ENCODE peak calls at places on chromosomes 11 and 22, in nine cellular contexts. Q, R, J, O, A, I, V, T and K are unnamed samples.

GRCh38 chr22:22348127-22348814 is 103.7 kb downstream of the VPREB1 start:
- DNase-seq in Q (no peak), R (peak), J (peak), O (no peak), A (no peak), I (peak), V (no peak), T (no peak), K (peak)

GRCh38 chr11:71286701-71287643 is 34.6 kb upstream of the SHANK2 start:
- DNase-seq in Q (peak), R (peak), J (no peak), O (peak), A (no peak), I (peak), V (peak), T (peak), K (peak)

GRCh38 chr11:13669544-13670488 is 1.3 kb downstream of the FAR1 start:
- DNase-seq in Q (no peak), R (peak), J (no peak), O (no peak), A (no peak), I (peak), V (no peak), T (peak), K (peak)

GRCh38 chr22:23137905-23138520 is 3.8 kb downstream of the RSPH14 start:
- DNase-seq in Q (no peak), R (peak), J (peak), O (no peak), A (no peak), I (peak), V (no peak), T (no peak), K (peak)

GRCh38 chr11:79480864-79481263 is 40.0 kb upstream of the TENM4 start:
- DNase-seq in Q (no peak), R (no peak), J (no peak), O (no peak), A (no peak), I (no peak), V (no peak), T (no peak), K (no peak)

GRCh38 chr11:1195690-1196515 is 27.0 kb upstream of the MUC5B start:
- DNase-seq in Q (no peak), R (no peak), J (no peak), O (no peak), A (no peak), I (no peak), V (no peak), T (no peak), K (no peak)

GRCh38 chr11:96199563-96200025 is 143.4 kb downstream of the MAML2 start:
- DNase-seq in Q (no peak), R (peak), J (no peak), O (peak), A (no peak), I (peak), V (peak), T (peak), K (peak)

GRCh38 chr11:7450836-7451235 is 34.5 kb upstream of the OLFML1 start:
- DNase-seq in Q (no peak), R (no peak), J (no peak), O (no peak), A (no peak), I (peak), V (no peak), T (no peak), K (no peak)

GRCh38 chr11:57320719-57321387 is 3.9 kb downstream of the TNKS1BP1 start:
- DNase-seq in Q (peak), R (no peak), J (no peak), O (no peak), A (no peak), I (no peak), V (no peak), T (peak), K (no peak)

GRCh38 chr11:11163256-11163655 is 189.8 kb downstream of the CSNK2A3 start:
- DNase-seq in Q (no peak), R (no peak), J (no peak), O (no peak), A (no peak), I (no peak), V (no peak), T (peak), K (no peak)

GRCh38 chr11:103682318-103683184 is 353.9 kb upstream of the DDI1 start:
- DNase-seq in Q (peak), R (peak), J (peak), O (no peak), A (peak), I (peak), V (peak), T (peak), K (peak)

GRCh38 chr11:57480409-57481137 is 20.2 kb downstream of the RTN4RL2 start:
- DNase-seq in Q (peak), R (peak), J (peak), O (no peak), A (no peak), I (peak), V (no peak), T (peak), K (peak)

GRCh38 chr22:30754971-30755759 is 60.5 kb downstream of the OSBP2 start:
- DNase-seq in Q (peak), R (peak), J (peak), O (peak), A (no peak), I (peak), V (peak), T (peak), K (peak)

GRCh38 chr11:46808804-46809431 is 37.2 kb downstream of the CKAP5 start:
- DNase-seq in Q (no peak), R (peak), J (peak), O (no peak), A (no peak), I (peak), V (no peak), T (peak), K (peak)

DNA sequence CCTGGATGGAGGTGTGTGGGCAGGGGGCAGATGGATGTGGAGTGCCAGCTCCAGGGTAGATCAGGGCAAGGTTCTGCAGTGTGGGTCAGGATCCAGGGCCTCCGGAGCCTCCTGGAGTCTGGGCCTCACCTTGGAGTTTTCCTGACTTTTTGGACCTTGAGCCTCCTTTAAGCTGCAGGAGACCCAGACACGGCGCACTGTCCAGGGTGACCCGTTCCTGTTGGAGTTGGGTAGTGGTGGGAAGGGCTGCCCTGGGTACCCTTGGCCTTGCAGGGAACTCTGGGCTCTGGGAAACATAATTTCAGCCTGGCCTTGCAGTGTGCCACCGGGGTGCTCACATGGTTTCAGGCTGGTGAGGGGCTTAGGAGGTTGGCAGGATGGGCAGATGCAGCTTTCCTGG is 17.0 kb downstream of the MGAT3 start:
- DNase-seq in Q (no peak), R (no peak), J (no peak), O (no peak), A (no peak), I (no peak), V (no peak), T (no peak), K (no peak)
- H3K4me3 ChIP-seq in Q (no peak), R (no peak), J (no peak), O (no peak), A (no peak), I (no peak), V (no peak), T (no peak), K (no peak)

DNA sequence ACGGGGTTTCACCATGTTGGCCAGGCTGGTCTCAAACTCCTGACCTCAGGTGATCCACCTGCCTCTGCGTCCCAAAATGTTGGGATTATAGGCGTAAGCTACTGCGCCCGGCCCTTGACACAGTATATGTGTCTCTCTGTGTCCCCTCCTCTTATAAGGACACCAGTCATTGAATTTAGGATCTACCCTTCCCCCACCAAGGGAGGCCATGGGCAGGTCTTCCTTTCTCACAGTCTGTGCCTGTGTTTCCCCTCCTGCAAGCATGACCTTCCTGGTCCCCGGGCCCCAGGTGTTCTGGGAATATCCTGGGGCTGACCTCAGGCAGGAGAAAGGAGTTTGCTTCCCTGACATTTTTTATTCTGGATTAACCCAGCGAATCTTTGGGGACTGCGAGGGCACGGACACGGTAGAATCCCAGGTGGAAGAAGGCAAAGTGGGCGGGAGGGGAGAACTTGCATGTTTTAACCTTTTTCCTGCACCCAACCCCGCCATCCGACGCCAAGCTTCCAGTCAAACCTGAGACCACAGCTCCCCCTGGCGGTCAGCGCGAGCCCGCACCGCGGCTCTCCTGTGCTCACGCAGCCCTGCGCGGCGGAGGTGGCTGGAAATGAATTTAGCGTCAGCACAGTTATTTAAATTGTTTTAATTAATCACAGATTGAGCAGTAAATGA is 42.1 kb upstream of the ISX start:
- DNase-seq in Q (peak), R (peak), J (peak), O (no peak), A (no peak), I (peak), V (no peak), T (peak), K (peak)
- H3K4me3 ChIP-seq in Q (no peak), R (no peak), J (no peak), O (no peak), A (no peak), I (no peak), V (no peak), T (no peak), K (no peak)

DNA sequence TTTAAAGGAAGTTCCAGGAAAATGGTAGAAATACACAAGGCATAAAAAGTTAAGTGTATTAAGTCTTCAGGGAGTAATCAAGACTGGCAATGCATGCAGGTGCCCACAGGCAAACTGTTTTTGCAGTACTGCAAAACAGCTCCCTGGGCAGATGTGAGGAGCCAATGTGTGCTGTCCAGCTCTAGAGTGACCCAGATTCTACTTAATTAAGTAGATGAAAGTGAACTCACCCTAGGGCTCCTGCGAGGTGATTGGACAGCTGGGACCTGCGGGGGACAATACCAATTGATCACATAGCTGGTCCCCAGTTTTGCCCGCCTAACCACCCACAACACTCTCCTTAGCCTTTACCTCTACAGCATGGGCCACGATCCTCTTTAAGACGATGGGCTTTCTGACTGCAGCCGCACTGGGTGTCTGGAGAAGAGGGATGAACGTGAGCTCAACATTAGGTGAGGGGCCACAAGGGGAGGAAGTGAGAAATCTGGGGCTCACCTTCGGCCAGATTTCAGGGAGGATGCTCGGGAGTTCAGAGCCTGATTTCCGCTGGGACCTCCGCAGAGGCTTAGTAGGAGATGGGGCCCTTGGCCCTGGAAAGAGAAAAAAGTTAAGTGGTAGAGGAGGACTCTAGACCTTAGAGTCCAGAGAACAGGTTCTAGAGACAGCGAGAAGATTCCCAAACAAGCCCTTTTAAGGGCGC is 556 bp downstream of the CDCA5 start:
- DNase-seq in Q (no peak), R (no peak), J (no peak), O (no peak), A (no peak), I (no peak), V (no peak), T (no peak), K (no peak)
- H3K4me3 ChIP-seq in Q (peak), R (peak), J (peak), O (peak), A (peak), I (peak), V (peak), T (peak), K (peak)

DNA sequence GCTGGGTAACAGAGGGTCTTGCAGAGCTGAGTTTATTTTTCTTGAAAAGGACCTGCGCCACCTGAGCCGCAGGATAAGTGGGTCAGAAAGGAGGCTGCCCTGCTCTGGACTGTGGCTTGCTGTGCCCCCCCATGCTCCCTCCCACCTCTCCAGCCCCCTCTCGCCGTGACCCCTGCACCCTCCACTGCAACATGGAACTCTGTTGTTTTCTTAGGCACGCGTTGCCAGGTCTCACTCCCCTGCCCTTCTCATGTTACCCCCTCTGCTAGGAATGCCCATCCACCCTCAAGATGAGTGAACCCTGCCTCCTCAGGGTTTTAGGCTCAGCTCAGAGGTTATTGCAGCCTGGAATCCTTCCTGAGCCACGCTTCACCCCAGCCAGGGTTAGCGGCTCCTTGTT is 10.8 kb downstream of the ETS1 start:
- DNase-seq in Q (no peak), R (no peak), J (no peak), O (no peak), A (no peak), I (no peak), V (no peak), T (no peak), K (no peak)
- H3K4me3 ChIP-seq in Q (no peak), R (no peak), J (no peak), O (no peak), A (no peak), I (no peak), V (no peak), T (no peak), K (no peak)

DNA sequence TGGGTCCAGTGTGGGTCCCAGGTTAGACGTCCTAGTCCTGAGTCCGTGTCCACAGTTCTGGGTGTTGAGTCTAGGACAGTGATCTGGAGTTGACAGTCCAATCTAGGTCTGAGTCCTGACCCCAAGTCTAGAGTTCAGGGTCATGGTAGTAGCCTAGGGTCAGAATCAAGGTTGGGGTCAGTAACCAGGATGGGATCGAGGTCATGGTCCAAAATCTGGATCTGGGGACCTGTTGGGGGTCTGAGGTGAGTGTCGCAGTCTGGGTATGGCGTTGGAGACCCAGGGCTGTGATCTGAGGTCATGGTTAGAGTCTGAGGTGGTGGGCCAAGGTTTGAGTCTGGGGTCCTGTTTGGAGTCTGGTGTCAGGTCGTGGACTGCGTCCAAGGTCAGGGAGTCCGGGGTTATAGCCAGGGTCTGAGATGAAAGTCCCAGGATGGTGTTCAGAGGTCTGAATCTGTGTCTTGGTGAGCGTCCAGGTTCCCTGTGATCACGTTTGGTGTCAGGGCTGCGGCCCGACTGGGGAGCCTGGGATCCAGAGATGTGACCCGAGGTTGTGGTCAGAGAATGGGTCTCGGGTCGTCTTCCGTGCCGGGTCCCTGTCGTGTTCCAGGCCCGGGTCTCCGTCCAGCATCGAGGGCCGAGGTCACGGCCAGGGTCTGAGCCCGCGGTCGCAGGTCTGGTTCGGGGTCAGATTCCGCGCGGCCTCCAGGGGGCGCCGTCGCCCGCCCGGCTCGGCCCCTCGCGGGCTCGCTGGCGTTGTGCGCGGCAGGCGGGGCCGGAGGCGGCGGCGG is 445 bp upstream of the GRK2 start:
- DNase-seq in Q (peak), R (no peak), J (peak), O (no peak), A (no peak), I (peak), V (no peak), T (peak), K (peak)
- H3K4me3 ChIP-seq in Q (no peak), R (peak), J (no peak), O (peak), A (peak), I (peak), V (peak), T (peak), K (peak)

GRCh38 chr11:61752117-61752924 is at the start of gene MYRF:
- DNase-seq in Q (peak), R (no peak), J (peak), O (no peak), A (no peak), I (peak), V (no peak), T (peak), K (peak)
- H3K4me3 ChIP-seq in Q (peak), R (peak), J (peak), O (peak), A (peak), I (peak), V (peak), T (peak), K (no peak)

GRCh38 chr11:32830796-32831195 is 1.1 kb downstream of the PRRG4 start:
- DNase-seq in Q (no peak), R (peak), J (no peak), O (no peak), A (no peak), I (no peak), V (no peak), T (no peak), K (peak)

GRCh38 chr11:32829680-32830412 is at the start of gene PRRG4:
- DNase-seq in Q (peak), R (peak), J (peak), O (no peak), A (peak), I (peak), V (peak), T (peak), K (peak)

GRCh38 chr11:32829157-32829679 is 509 bp upstream of the PRRG4 start:
- DNase-seq in Q (no peak), R (peak), J (peak), O (no peak), A (no peak), I (no peak), V (no peak), T (peak), K (peak)

GRCh38 chr11:32830413-32830738 is 649 bp downstream of the PRRG4 start:
- DNase-seq in Q (peak), R (peak), J (no peak), O (no peak), A (no peak), I (peak), V (no peak), T (peak), K (peak)

GRCh38 chr11:32831241-32831640 is 1.5 kb downstream of the PRRG4 start:
- DNase-seq in Q (no peak), R (no peak), J (no peak), O (no peak), A (no peak), I (no peak), V (no peak), T (no peak), K (no peak)
- H3K4me3 ChIP-seq in Q (no peak), R (no peak), J (no peak), O (no peak), A (no peak), I (no peak), V (no peak), T (no peak), K (peak)

DNA sequence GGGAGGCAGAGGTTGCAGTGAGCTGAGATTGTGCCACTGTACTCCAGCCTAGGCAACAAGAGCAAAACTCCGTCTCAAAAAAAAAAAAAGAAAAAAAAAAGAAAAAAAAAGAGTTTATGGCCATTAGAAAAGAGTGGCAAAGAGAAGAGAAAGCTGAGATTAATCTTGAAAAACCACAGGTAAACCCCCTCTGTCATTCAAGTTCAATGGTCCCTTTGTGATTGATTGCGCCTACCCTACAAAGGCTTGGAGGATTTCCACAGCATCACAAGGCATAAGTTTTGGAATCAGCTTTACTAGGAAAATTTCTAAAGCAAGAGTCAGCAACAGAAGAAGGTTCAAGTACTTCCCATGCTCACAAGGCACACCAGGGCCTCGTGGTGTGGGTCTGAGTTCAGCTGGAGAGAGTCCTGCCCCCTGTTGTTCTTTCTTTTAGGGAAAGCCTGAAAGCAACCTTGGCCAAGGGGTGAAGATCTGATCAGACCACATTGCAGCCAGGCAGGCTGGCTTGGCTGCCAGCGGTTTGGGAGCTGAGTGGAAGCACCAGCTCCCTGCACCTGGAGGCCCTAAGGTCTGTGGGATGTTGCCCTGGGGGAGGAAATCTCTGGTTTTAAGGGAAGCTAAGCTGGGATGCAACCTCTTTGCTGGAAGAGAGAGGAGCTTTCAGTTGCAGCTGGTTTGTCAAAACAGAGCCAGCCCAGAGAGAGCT is 41.8 kb downstream of the SLN start:
- DNase-seq in Q (no peak), R (no peak), J (no peak), O (no peak), A (no peak), I (no peak), V (no peak), T (no peak), K (no peak)
- H3K4me3 ChIP-seq in Q (no peak), R (no peak), J (no peak), O (no peak), A (no peak), I (no peak), V (no peak), T (no peak), K (no peak)

GRCh38 chr11:19342036-19342435 is 101.3 kb upstream of the E2F8 start:
- DNase-seq in Q (no peak), R (no peak), J (no peak), O (no peak), A (no peak), I (no peak), V (no peak), T (no peak), K (no peak)

GRCh38 chr11:19347911-19348310 is 107.2 kb upstream of the E2F8 start:
- DNase-seq in Q (no peak), R (no peak), J (no peak), O (no peak), A (no peak), I (peak), V (no peak), T (no peak), K (no peak)

GRCh38 chr11:19345848-19346681 is 105.3 kb upstream of the E2F8 start:
- DNase-seq in Q (peak), R (no peak), J (no peak), O (peak), A (no peak), I (peak), V (no peak), T (peak), K (no peak)

GRCh38 chr11:19344661-19345518 is 104.1 kb upstream of the E2F8 start:
- DNase-seq in Q (peak), R (peak), J (peak), O (no peak), A (no peak), I (peak), V (no peak), T (peak), K (peak)

GRCh38 chr11:19345519-19345847 is 104.7 kb upstream of the E2F8 start:
- DNase-seq in Q (no peak), R (no peak), J (no peak), O (no peak), A (no peak), I (peak), V (no peak), T (no peak), K (no peak)
- H3K4me3 ChIP-seq in Q (peak), R (no peak), J (peak), O (peak), A (peak), I (peak), V (peak), T (peak), K (no peak)